ENCODE peak calls at places on chromosomes 3 and 15, in nine cellular contexts. W is posterior cingulate gyrus; V is ELR; Y is left ventricle myocardium superior; I is activated naive CD4-positive, alpha-beta T cell; Z is NCI-H1092 treated with DMSO at 0.1 percent for 48 hours; F is breast epithelium; D is amniotic stem cell; T is BJ. E is an unnamed sample.

GRCh38 chr3:69094467-69095205 is 9.9 kb downstream of the ARL6IP5 start:
- DNase-seq in W (no peak), V (peak; percentile 59), Y (no peak), I (no peak), Z (no peak), F (no peak), D (no peak), T (no peak), E (peak; percentile 70)

GRCh38 chr3:135991621-135992020 is 26.1 kb downstream of the PPP2R3A start:
- DNase-seq in W (no peak), V (peak; percentile 41), Y (no peak), I (no peak), Z (no peak), F (no peak), D (no peak), T (no peak), E (peak; percentile 3)

GRCh38 chr15:85137507-85138175 is 156.0 kb downstream of the PDE8A start:
- DNase-seq in W (no peak), V (no peak), Y (no peak), I (no peak), Z (peak; percentile 52), F (no peak), D (no peak), T (no peak), E (no peak)

GRCh38 chr3:16884084-16884747 is 539 bp upstream of the PLCL2 start:
- DNase-seq in W (peak; percentile 53), V (peak; percentile 37), Y (peak; percentile 86), I (peak; percentile 50), Z (no peak), F (no peak), D (no peak), T (no peak), E (no peak)

GRCh38 chr3:172391592-172392302 is 56.5 kb downstream of the GHSR start:
- DNase-seq in W (no peak), V (no peak), Y (no peak), I (no peak), Z (no peak), F (no peak), D (no peak), T (no peak), E (peak; percentile 73)

GRCh38 chr15:92056875-92057274 is 203.4 kb downstream of the SLCO3A1 start:
- DNase-seq in W (no peak), V (no peak), Y (peak; percentile 44), I (no peak), Z (no peak), F (no peak), D (no peak), T (no peak), E (no peak)

GRCh38 chr3:184375747-184376495 is 2.1 kb downstream of the THPO start:
- DNase-seq in W (no peak), V (no peak), Y (no peak), I (no peak), Z (no peak), F (no peak), D (no peak), T (no peak), E (no peak)

GRCh38 chr15:65054333-65055200 is 9.4 kb downstream of the SLC51B start:
- DNase-seq in W (peak; percentile 69), V (peak; percentile 72), Y (peak; percentile 85), I (peak; percentile 31), Z (peak; percentile 12), F (peak; percentile 52), D (no peak), T (no peak), E (no peak)

GRCh38 chr3:177358968-177359600 is 161.8 kb upstream of the TBL1XR1 start:
- DNase-seq in W (no peak), V (peak; percentile 23), Y (peak; percentile 48), I (peak; percentile 37), Z (peak; percentile 79), F (peak; percentile 26), D (no peak), T (no peak), E (no peak)

GRCh38 chr3:6204891-6205290 is 656.0 kb upstream of the GRM7 start:
- DNase-seq in W (no peak), V (no peak), Y (no peak), I (no peak), Z (no peak), F (no peak), D (no peak), T (no peak), E (no peak)

GRCh38 chr3:129596194-129597086 is 10.0 kb downstream of the PLXND1 start:
- DNase-seq in W (peak; percentile 79), V (peak; percentile 80), Y (peak; percentile 91), I (no peak), Z (peak; percentile 63), F (peak; percentile 39), D (peak; percentile 51), T (peak; percentile 88), E (peak; percentile 78)

GRCh38 chr15:90091156-90091931 is 10.9 kb downstream of the IDH2 start:
- DNase-seq in W (no peak), V (no peak), Y (no peak), I (no peak), Z (no peak), F (no peak), D (no peak), T (no peak), E (no peak)

GRCh38 chr3:49411550-49411967 is 217 bp downstream of the RHOA start:
- DNase-seq in W (peak; percentile 44), V (no peak), Y (peak; percentile 77), I (peak; percentile 50), Z (no peak), F (peak; percentile 47), D (no peak), T (no peak), E (no peak)

E was measured in astrocyte of the cerebellum.